ENCODE peak calls at places on chromosome 3, in four cellular contexts. L is AG04450, S is mesothelial cell of epicardium, E is astrocyte of the spinal cord. V is an unnamed sample.

GRCh38 chr3:188259611-188260010 is 105.7 kb downstream of the LPP start:
- DNase-seq in L (no peak), S (no peak), E (no peak), V (no peak)

GRCh38 chr3:16399473-16399872 is 114.0 kb downstream of the RFTN1 start:
- DNase-seq in L (peak; percentile 75), S (no peak), E (peak; percentile 76), V (peak; percentile 96)

GRCh38 chr3:42544492-42545283 is 37.1 kb downstream of the SEC22C start:
- DNase-seq in L (no peak), S (no peak), E (peak; percentile 9), V (no peak)

GRCh38 chr3:50542177-50543034 is 25.1 kb downstream of the C3orf18 start:
- DNase-seq in L (peak; percentile 41), S (peak; percentile 53), E (peak; percentile 45), V (peak; percentile 52)

GRCh38 chr3:112175037-112175436 is 42.0 kb upstream of the GCSAM start:
- DNase-seq in L (no peak), S (no peak), E (no peak), V (no peak)

GRCh38 chr3:54527953-54528352 is 399.9 kb downstream of the LRTM1 start:
- DNase-seq in L (no peak), S (no peak), E (no peak), V (no peak)

GRCh38 chr3:4060064-4060463 is 243.1 kb upstream of the SETMAR start:
- DNase-seq in L (no peak), S (no peak), E (no peak), V (peak; percentile 2)

GRCh38 chr3:122533931-122534334 is 19.2 kb upstream of the KPNA1 start:
- DNase-seq in L (peak; percentile 24), S (no peak), E (peak; percentile 85), V (peak; percentile 78)

GRCh38 chr3:127431066-127431465 is 143.2 kb upstream of the PRR20G start:
- DNase-seq in L (no peak), S (peak; percentile 62), E (no peak), V (no peak)

GRCh38 chr3:129383292-129383860 is 45.1 kb downstream of the EFCAB12 start:
- DNase-seq in L (peak; percentile 49), S (no peak), E (peak; percentile 68), V (peak; percentile 63)

GRCh38 chr3:159740054-159740453 is 248.6 kb upstream of the IL12A start:
- DNase-seq in L (no peak), S (no peak), E (no peak), V (no peak)

GRCh38 chr3:178129109-178129508 is 407.1 kb upstream of the KCNMB2 start:
- DNase-seq in L (no peak), S (no peak), E (no peak), V (no peak)

GRCh38 chr3:55329849-55330248 is 157.3 kb downstream of the WNT5A start:
- DNase-seq in L (peak; percentile 70), S (no peak), E (peak; percentile 96), V (peak; percentile 77)

GRCh38 chr3:15280853-15281532 is 51.4 kb downstream of the SH3BP5 start:
- DNase-seq in L (no peak), S (no peak), E (no peak), V (no peak)

GRCh38 chr3:144237351-144237750 is 265.7 kb downstream of the DIPK2A start:
- DNase-seq in L (no peak), S (no peak), E (no peak), V (no peak)

GRCh38 chr3:106792716-106793115 is 584.5 kb upstream of the CCDC54 start:
- DNase-seq in L (no peak), S (no peak), E (no peak), V (peak; percentile 18)

GRCh38 chr3:138263104-138263503 is 66.5 kb downstream of the NME9 start:
- DNase-seq in L (no peak), S (no peak), E (no peak), V (no peak)

GRCh38 chr3:156409694-156410093 is 145.2 kb downstream of the SSR3 start:
- DNase-seq in L (no peak), S (no peak), E (peak; percentile 16), V (no peak)

GRCh38 chr3:197482001-197482400 is 73.8 kb downstream of the BDH1 start:
- DNase-seq in L (no peak), S (no peak), E (peak; percentile 71), V (no peak)

GRCh38 chr3:25785826-25786225 is 2.6 kb upstream of the NGLY1 start:
- DNase-seq in L (no peak), S (no peak), E (no peak), V (no peak)

GRCh38 chr3:25784971-25785370 is 1.7 kb upstream of the NGLY1 start:
- DNase-seq in L (no peak), S (no peak), E (no peak), V (no peak)

GRCh38 chr3:25787689-25788088 is 2.2 kb upstream of the OXSM start:
- DNase-seq in L (no peak), S (no peak), E (no peak), V (no peak)

GRCh38 chr3:25789209-25789595 is 688 bp upstream of the OXSM start:
- DNase-seq in L (no peak), S (no peak), E (no peak), V (no peak)

DNA sequence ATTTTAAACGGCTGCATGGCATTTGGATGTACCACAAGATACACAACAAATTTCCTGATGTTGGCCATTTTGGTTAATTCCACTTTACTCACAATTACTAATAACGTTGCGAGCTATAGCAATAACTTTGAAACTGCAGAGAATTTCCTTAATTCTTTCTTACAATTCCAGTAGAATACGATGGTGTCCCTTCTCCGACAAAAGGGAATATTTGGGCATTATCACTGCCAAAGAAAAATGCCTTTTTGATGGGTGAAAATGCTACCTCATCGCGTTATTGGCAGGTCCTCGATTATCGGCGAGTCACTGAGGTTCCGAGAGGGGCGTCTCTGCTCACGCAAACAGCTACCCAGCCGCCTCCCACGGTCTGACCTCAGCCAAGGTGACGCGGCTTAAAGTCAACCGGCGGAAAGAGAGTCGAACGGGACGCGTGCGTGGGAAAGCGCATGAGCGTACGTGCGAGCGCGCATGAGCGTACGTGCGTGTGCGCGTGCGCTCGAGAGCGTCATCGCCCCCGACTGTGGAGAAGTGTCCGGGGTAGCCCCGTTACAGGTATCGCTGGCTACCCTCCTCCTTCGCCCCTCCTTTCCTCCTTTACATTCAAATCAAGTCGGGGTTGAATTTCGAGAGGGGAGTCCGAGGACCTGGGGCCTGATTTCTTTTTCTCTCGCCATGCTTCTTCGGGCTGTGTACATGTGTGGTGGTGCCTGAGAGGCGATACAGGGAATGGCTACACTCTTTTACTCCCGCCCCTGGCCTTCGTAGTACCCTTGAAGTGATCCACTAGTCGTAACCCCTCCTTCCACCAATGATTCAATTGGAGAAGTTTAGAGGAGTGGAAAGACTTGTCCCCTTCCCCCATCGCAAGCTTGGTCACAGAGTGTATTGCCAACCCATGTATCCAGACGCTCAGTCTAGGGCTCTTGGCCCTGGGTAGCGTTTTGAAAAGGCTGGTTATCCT is at the start of gene OXSM:
- DNase-seq in L (peak; percentile 74), S (peak; percentile 61), E (peak; percentile 91), V (peak; percentile 94)
- TF ChIP-seq CTCF in L (no peak), S (no peak), E (no peak), V (no peak)

DNA sequence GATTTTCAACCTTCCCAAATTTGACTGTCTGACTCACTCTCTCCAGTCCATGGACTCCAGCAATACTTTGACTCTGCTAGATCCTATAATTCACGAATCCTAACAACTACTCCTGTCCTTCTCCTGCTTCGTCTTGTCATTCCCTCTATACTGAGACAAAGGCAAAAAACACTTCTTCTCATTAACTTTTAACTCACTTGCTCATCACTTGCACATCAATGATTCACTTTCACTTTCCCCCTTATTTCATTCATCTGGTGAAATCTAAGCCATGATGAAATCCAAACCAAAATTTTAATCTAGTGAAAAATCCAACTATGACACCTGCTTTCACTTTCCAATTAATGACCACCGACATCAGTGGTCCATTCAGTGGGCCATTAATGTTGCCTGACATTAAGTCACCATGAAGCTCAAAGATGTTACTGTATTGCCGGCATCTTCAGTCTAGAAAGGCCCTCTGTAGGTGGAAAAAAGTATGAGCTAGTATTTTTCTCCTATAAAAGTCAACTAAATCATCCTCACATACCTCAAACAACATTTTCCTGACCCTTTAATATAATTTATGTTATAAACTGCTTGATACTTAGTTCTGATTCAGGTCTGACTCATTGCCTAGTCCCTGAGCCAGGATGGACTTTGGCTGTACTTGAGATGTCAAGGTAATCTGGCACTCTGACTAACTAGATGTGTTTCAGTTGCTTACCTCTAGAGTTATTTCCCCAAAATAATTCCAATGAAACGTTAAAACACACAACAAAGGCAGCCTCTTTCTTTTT is 158.6 kb downstream of the CNTN6 start:
- DNase-seq in L (no peak), S (no peak), E (peak; percentile 32), V (no peak)
- TF ChIP-seq CTCF in L (no peak), S (no peak), E (peak; percentile 4), V (no peak)

DNA sequence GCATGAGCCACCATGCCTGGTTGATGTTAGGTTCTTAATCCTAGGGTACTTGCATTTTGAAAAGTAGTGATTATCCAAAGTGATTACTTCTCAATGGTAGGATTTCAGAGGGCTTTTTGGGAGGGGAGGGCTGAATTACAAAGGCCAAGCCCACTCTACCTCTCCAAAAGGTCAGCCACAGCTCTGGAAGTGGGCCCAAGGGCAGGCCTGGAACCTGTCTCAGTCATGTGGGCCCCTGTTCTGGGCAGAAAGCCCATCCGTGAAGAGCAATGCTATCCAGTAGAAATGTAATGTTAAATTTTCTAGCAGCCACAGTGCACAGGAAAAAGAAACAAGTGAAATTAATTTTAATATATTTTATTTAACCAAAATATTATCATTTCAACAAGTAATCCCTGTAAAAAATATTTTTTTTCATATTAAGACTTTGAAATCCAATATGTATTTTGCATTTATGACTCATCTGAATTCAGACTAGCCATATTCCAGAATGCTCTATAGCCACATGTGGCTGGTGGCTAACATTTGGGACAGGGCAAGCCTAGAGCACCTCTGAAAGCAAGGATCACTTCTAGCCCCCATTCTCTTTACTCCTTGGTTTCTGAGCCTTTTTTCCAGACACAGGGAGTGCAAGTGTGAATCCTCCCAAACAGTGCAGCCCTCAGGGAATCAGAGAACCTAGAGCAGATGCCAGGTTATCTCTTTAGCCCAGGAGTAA is 16.8 kb downstream of the RFT1 start:
- DNase-seq in L (no peak), S (no peak), E (no peak), V (no peak)
- TF ChIP-seq CTCF in L (no peak), S (no peak), E (no peak), V (no peak)

DNA sequence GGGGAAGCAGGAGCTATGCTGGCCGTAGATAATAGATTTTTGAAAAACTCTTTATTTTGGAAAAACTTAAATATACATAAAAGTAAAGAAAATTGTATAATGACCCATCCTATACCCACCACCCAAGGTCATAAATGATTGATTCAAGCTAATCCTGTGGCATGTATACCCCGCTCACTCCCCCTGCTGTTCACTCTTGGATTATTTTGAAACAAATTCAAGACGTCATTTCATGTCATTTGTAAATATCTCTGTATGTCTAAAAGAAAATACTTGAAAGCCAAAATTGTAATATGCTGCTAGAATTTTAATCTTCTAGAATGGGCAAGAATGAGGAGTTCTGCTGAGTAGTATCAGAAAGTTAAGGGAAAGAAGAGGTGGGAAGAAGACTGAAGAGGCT is 241.7 kb downstream of the FEZF2 start:
- DNase-seq in L (no peak), S (no peak), E (peak; percentile 16), V (no peak)
- TF ChIP-seq CTCF in L (peak; percentile 58), S (peak; percentile 45), E (peak; percentile 46), V (peak; percentile 46)

GRCh38 chr3:89046661-89047060 is 60.8 kb upstream of the EPHA3 start:
- DNase-seq in L (no peak), S (no peak), E (no peak), V (no peak)

GRCh38 chr3:89043406-89043947 is 63.9 kb upstream of the EPHA3 start:
- DNase-seq in L (no peak), S (no peak), E (no peak), V (no peak)

DNA sequence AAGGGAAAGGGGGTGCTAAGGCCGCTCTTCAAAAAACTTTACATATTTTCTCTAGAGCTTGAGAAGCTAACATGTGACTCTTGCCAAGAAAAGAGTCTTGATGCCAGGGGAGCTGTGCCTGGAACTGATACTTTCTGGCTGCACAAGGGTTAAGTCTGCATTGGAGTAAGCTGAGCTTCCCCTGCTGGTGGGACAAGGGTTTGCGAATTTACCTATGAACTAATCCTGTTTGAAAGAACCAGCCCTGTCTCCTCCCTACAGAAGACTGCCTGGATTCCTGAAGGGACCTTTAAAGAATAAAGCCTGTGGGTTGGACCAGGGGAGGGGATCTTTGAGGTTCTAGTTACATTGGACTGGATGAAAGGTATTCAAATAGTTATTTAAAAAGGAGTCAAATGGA is 58.3 kb upstream of the EPHA3 start:
- DNase-seq in L (no peak), S (no peak), E (no peak), V (peak; percentile 4)
- TF ChIP-seq CTCF in L (peak; percentile 44), S (no peak), E (peak; percentile 22), V (peak; percentile 40)